ENCODE peak calls at places on chromosomes 4 and X, in five cellular contexts. J, H, D, N and I are unnamed samples.

GRCh38 chr4:162274354-162274753 is 110.6 kb upstream of the FSTL5 start:
- DNase-seq in J (no peak), D (no peak), N (no peak), H (peak), I (no peak)

GRCh38 chrX:97609357-97609756 is 725.6 kb downstream of the RPA4 start:
- DNase-seq in N (no peak), H (no peak), J (no peak), D (no peak), I (no peak)

GRCh38 chr4:41614519-41614918 is 76.6 kb downstream of the LIMCH1 start:
- DNase-seq in J (no peak), D (no peak), H (no peak), N (no peak), I (no peak)

GRCh38 chr4:171812377-171813194 is 618 bp upstream of the GALNTL6 start:
- DNase-seq in J (no peak), H (no peak), D (no peak), N (no peak), I (peak)

GRCh38 chr4:150010525-150011126 is 67.6 kb upstream of the DCLK2 start:
- DNase-seq in N (no peak), J (peak), H (peak), D (peak), I (no peak)

GRCh38 chr4:140757220-140757607 is 1.0 kb upstream of the TBC1D9 start:
- DNase-seq in D (no peak), J (no peak), N (no peak), H (no peak), I (no peak)

GRCh38 chrX:103754401-103754800 is 22.2 kb upstream of the PLP1 start:
- DNase-seq in H (no peak), D (no peak), J (no peak), N (no peak), I (no peak)

GRCh38 chr4:173516621-173517612 is 13.1 kb downstream of the HAND2 start:
- DNase-seq in D (no peak), J (no peak), N (no peak), H (no peak), I (no peak)

GRCh38 chrX:154373340-154374306 is 811 bp downstream of the FLNA start:
- DNase-seq in J (peak), H (peak), D (peak), N (peak), I (no peak)

GRCh38 chrX:53048169-53049126 is at the start of gene GPR173:
- DNase-seq in J (peak), N (no peak), D (no peak), H (peak), I (no peak)

GRCh38 chr4:92100980-92101379 is 202.8 kb upstream of the GRID2 start:
- DNase-seq in D (no peak), N (no peak), J (no peak), H (peak), I (no peak)

GRCh38 chr4:182809417-182810102 is 107.6 kb downstream of the DCTD start:
- DNase-seq in D (no peak), H (no peak), J (no peak), N (no peak), I (no peak)

GRCh38 chr4:149531861-149532260 is 283.8 kb downstream of the IQCM start:
- DNase-seq in J (peak), N (no peak), D (no peak), H (no peak), I (no peak)

GRCh38 chr4:93617596-93617995 is 211.0 kb upstream of the ATOH1 start:
- DNase-seq in N (no peak), H (no peak), D (no peak), J (no peak), I (no peak)

GRCh38 chr4:7365472-7366179 is 69.1 kb downstream of the PSAPL1 start:
- DNase-seq in H (peak), N (no peak), J (no peak), D (no peak), I (no peak)

GRCh38 chr4:18398661-18399060 is 377.1 kb upstream of the LCORL start:
- DNase-seq in H (no peak), J (no peak), D (no peak), N (no peak), I (no peak)

GRCh38 chr4:132642196-132642817 is 506.8 kb upstream of the PCDH10 start:
- DNase-seq in H (peak), N (no peak), J (peak), D (peak), I (no peak)

GRCh38 chr4:17932041-17932440 is 89.5 kb downstream of the LCORL start:
- DNase-seq in N (no peak), H (no peak), D (no peak), J (peak), I (no peak)

GRCh38 chr4:8391972-8392371 is 48.6 kb downstream of the ACOX3 start:
- DNase-seq in J (peak), D (no peak), H (peak), N (no peak), I (no peak)

GRCh38 chrX:41329101-41329500 is 4.9 kb upstream of the DDX3X start:
- DNase-seq in J (no peak), N (no peak), H (no peak), D (no peak), I (no peak)

GRCh38 chrX:22057667-22058066 is 25.5 kb downstream of the PHEX start:
- DNase-seq in N (no peak), D (no peak), J (no peak), H (no peak), I (no peak)

GRCh38 chr4:112099701-112100289 is 45.5 kb upstream of the FAM241A start:
- DNase-seq in D (peak), N (no peak), H (no peak), J (peak), I (no peak)

GRCh38 chr4:174627473-174627872 is 105.2 kb upstream of the HPGD start:
- DNase-seq in D (no peak), H (no peak), J (no peak), N (no peak), I (no peak)

GRCh38 chrX:154542723-154543424 is 3.8 kb downstream of the G6PD start:
- DNase-seq in N (no peak), H (peak), D (peak), J (no peak), I (no peak)

GRCh38 chr4:5028480-5028879 is 9.2 kb upstream of the CYTL1 start:
- DNase-seq in N (no peak), H (no peak), J (no peak), D (no peak), I (no peak)

GRCh38 chrX:103396186-103396585 is 19.8 kb downstream of the BEX3 start:
- DNase-seq in H (no peak), N (no peak), J (peak), D (no peak), I (no peak)

GRCh38 chr4:159360549-159360948 is 257.7 kb downstream of the RAPGEF2 start:
- DNase-seq in N (no peak), J (peak), D (no peak), H (no peak), I (no peak)

GRCh38 chr4:4499438-4500123 is 42.3 kb downstream of the STX18 start:
- DNase-seq in N (no peak), H (no peak), J (no peak), D (no peak), I (no peak)

GRCh38 chrX:126824596-126824995 is 5.1 kb downstream of the PRR32 start:
- DNase-seq in J (no peak), D (no peak), H (no peak), N (no peak), I (no peak)

GRCh38 chr4:78779280-78779679 is 3.1 kb downstream of the BMP2K start:
- DNase-seq in N (no peak), D (no peak), H (no peak), J (peak), I (no peak)

GRCh38 chr4:82382756-82383155 is 9.0 kb upstream of the HNRNPD start:
- DNase-seq in J (no peak), H (no peak), D (no peak), N (no peak), I (no peak)

DNA sequence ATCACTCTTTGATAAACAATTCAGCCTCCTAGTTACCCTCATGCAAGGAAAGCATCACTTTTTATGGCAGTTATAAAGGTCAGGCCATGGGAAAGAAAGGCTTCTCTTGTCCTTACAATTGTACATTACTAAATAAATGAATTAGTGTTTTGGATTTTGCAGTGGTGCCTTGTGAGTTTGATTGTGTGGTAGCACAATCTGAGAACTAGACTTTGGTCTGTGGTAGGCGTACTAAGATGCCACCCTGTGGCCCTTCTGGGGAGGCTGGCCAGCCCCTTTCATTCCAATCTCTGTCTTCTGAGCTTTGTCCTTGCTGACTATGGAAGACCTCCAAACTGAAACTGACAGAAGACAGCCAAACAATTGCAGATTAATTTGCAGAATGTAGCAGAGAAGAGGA is 14.6 kb upstream of the HNRNPD start:
- DNase-seq in H (no peak), D (no peak), N (no peak), J (no peak), I (no peak)
- TF ChIP-seq CTCF in H (no peak), D (no peak), N (no peak), J (no peak), I (no peak)

DNA sequence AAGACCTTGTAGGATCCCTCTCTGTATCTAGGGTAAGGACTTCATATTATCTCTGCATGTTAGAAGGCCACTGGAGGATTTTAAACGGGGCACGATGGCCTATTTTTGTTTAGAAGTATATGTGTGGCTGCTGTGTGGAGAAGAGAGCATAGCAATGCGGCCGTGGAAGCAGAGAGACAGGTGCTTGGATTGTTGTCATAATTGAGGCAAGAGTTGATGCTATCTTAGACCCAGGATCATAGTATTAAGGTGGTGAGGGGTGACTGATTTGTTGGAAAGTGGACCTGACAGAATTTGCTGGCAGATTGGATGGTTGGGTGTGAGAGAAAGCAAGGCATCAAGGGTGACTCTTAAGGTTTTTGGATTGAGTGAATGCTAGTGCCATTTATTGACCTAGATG is 63.4 kb downstream of the CCKAR start:
- DNase-seq in N (no peak), H (no peak), D (no peak), J (no peak), I (no peak)
- TF ChIP-seq CTCF in N (no peak), H (no peak), D (no peak), J (no peak), I (no peak)

GRCh38 chrX:138298268-138298667 is 413.2 kb downstream of the FGF13 start:
- DNase-seq in D (no peak), N (no peak), H (no peak), J (no peak), I (no peak)
- TF ChIP-seq CTCF in D (no peak), N (no peak), H (no peak), J (no peak), I (peak)

GRCh38 chr4:185656467-185656890 is 121.2 kb upstream of the PDLIM3 start:
- DNase-seq in D (no peak), N (no peak), H (peak), J (peak), I (no peak)
- TF ChIP-seq CTCF in D (no peak), N (peak), H (peak), J (peak), I (peak)

DNA sequence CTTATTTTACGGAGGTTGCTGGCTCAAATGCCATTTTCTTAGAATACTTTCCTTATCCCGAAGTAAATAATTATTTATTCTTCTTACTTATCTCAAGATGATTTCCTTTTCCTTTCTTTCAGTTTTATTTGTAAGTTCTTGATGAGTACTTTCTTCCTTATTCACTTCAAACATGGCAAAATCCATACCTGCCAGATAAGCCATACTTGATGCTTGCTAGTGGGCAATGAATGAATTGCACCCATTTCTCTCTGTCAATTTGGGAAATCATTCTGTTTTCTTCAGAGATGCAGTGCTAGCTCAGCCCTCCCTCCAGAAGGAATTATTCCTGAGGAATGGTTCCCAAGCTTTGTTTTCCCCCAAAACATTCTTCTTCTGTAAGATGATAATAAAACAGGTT is 598.3 kb downstream of the SPRY1 start:
- DNase-seq in N (no peak), J (no peak), H (no peak), D (no peak), I (no peak)
- TF ChIP-seq CTCF in N (no peak), J (no peak), H (no peak), D (no peak), I (peak)

DNA sequence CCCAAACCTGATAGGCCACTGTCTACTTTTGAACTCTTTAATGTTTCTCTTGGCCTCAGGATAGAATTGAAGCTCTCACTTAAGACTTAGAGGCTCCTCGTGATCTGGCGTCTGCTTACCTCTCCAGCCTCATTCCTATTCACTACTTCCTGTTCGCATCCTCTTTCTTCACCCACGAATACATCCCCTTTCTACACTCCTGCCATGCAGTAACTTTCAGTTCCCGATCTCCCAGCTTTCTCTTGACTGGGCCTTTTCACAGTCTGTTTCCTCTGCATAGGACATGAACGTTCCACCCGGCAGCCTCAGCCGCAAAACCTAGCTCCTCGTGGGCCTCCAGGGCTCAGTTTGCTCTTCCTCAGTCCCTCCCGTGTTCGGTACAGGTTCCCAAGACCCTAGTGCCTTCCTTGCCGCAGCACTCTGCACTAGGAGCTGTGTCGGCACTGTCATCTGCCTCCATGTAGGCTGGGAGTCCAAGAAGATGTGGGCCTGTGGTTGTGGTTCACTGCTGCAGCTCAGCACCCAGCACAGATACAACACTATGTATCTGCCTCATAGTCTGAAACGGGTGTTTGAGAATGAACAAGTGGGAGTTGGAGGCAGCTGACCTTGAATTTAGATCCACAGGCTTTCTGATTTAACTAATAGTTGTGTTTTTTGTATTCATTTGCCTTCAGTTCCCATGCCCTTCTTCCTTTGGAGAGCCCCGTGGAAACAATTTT is 15.8 kb downstream of the RPL39 start:
- DNase-seq in D (no peak), J (no peak), N (no peak), H (peak), I (no peak)
- TF ChIP-seq CTCF in D (no peak), J (no peak), N (no peak), H (no peak), I (no peak)

GRCh38 chr4:25788839-25789238 is 73.9 kb downstream of the SEL1L3 start:
- DNase-seq in J (no peak), D (no peak), H (no peak), N (no peak), I (no peak)

GRCh38 chr4:25792843-25793242 is 69.9 kb downstream of the SEL1L3 start:
- DNase-seq in J (no peak), N (no peak), H (no peak), D (no peak), I (no peak)

GRCh38 chr4:25790024-25790423 is 72.8 kb downstream of the SEL1L3 start:
- DNase-seq in N (no peak), D (no peak), J (no peak), H (no peak), I (no peak)

GRCh38 chr4:25795091-25795490 is 67.7 kb downstream of the SEL1L3 start:
- DNase-seq in N (no peak), J (no peak), H (no peak), D (no peak), I (no peak)

DNA sequence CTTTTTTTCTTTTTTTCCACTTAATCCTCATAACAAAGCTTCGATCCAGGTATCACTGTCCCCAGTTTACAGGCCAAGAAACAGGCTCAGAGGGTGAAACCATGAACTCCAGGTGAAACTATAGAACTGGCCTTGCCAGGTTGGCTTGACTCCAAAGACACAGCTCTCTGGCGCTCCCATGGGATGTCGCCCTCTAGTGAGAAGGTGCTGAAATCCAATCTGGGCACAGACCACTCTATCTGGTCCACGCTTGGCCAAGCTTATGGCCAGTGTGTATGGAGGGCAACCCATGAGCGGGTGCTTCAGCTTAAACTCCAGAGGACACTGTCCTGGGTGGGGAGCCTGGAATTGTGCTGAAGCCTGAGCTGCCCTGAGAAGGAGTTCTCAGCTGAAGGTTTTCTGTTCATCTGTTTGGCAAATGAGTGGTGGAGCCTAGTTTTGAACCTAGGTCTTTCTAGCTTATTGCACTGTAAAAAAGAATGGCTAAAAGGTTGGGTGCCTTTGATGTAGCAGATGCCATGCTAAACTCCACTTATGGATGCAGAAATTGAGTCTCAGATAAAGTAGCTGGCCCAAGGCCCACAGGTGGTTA is 70.5 kb downstream of the SEL1L3 start:
- DNase-seq in J (no peak), D (peak), N (no peak), H (peak), I (no peak)
- TF ChIP-seq CTCF in J (peak), D (peak), N (no peak), H (peak), I (peak)

DNA sequence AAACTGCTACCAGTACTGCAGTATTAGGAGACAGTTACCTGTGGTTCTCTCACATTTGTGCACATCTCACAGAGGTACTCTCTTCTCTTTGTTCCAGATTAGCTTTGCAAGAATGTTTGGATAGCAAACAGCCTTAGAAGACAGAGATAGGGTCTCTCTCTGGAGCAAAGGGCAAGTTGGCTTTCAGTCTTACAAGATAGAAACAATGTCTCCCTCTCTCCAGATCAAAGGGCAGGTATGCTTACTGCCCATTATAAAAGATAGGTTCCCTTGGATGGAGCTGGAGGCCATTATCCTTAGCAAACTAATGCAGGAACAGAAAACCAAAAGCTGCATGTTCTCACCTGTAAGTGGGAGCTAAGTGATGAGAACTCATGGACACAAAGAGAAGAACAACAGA is 50.2 kb upstream of the KIT start:
- DNase-seq in D (no peak), J (no peak), H (no peak), N (no peak), I (no peak)
- TF ChIP-seq CTCF in D (no peak), J (no peak), H (no peak), N (no peak), I (no peak)

DNA sequence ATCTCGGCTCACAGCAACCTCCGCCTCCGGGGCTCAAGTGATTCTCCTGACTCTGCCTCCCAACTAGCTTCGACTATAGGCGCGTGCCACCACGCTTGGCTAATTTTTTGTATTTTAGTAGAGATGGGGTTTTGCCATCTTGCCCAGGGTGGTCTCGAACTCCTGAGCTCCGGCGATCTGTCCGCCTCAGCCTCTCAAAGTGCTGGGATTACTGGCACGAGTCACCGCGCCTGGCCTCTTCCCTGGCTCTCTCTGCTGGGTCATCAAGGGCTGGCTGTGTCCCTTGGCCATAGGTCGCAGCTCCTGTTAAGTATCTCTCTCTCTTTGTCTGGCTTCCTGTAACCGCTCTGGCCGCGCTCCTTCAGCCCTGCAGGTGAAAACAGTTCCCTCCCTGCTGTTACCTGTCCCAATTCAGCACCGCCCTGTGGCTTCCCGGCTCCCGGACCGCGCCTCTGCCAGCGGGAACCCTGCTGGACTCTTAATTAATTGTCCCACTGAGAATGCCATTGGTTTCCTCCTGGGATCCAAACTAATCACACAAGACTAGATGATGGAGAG is 1.3 kb upstream of the RGS12 start:
- DNase-seq in D (no peak), J (no peak), N (peak), H (peak), I (peak)
- TF ChIP-seq CTCF in D (no peak), J (no peak), N (no peak), H (no peak), I (no peak)

GRCh38 chr4:14478504-14478903 is 523.8 kb upstream of the CPEB2 start:
- DNase-seq in H (no peak), J (no peak), D (no peak), N (no peak), I (no peak)
- TF ChIP-seq CTCF in H (no peak), J (no peak), D (no peak), N (no peak), I (no peak)